ENCODE peak calls at places on chromosomes 12 and 14, in nine cellular contexts. One of them, this sample, is unnamed.

GRCh38 chr12:47849261-47849660 is 29.6 kb upstream of the HDAC7 start:
- ATAC-seq in K562: peak
- ATAC-seq in T-helper 17 cell: no peak
- ATAC-seq in activated CD8-positive, alpha-beta memory T cell treated with anti-CD3 and anti-CD28 coated beads, Interleukin-2, amount 10 ng/mL, durations not matched to agents 7 days and 5 days: no peak
- ATAC-seq in activated naive CD4-positive, alpha-beta T cell treated with anti-CD3 and anti-CD28 coated beads, Interleukin-2, amount 50 U/mL, for 72 hours: no peak
- ATAC-seq in activated CD4-positive, CD25-positive, alpha-beta regulatory T cell treated with anti-CD3 and anti-CD28 coated beads, Interleukin-2, amount 50 U/mL, for 24 hours: no peak
- ATAC-seq in left colon: no peak
- ATAC-seq in left cardiac atrium: no peak
- ATAC-seq in body of pancreas: no peak
- ATAC-seq in this sample: no peak

GRCh38 chr12:122887817-122888212 is 8.1 kb downstream of the VPS37B start:
- ATAC-seq in K562: peak
- ATAC-seq in T-helper 17 cell: peak
- ATAC-seq in activated CD8-positive, alpha-beta memory T cell treated with anti-CD3 and anti-CD28 coated beads, Interleukin-2, amount 10 ng/mL, durations not matched to agents 7 days and 5 days: peak
- ATAC-seq in activated naive CD4-positive, alpha-beta T cell treated with anti-CD3 and anti-CD28 coated beads, Interleukin-2, amount 50 U/mL, for 72 hours: no peak
- ATAC-seq in activated CD4-positive, CD25-positive, alpha-beta regulatory T cell treated with anti-CD3 and anti-CD28 coated beads, Interleukin-2, amount 50 U/mL, for 24 hours: peak
- ATAC-seq in left colon: peak
- ATAC-seq in left cardiac atrium: no peak
- ATAC-seq in body of pancreas: no peak
- ATAC-seq in this sample: no peak

GRCh38 chr14:24889843-24890242 is 160.1 kb downstream of the STXBP6 start:
- ATAC-seq in K562: no peak
- ATAC-seq in T-helper 17 cell: no peak
- ATAC-seq in activated CD8-positive, alpha-beta memory T cell treated with anti-CD3 and anti-CD28 coated beads, Interleukin-2, amount 10 ng/mL, durations not matched to agents 7 days and 5 days: no peak
- ATAC-seq in activated naive CD4-positive, alpha-beta T cell treated with anti-CD3 and anti-CD28 coated beads, Interleukin-2, amount 50 U/mL, for 72 hours: no peak
- ATAC-seq in activated CD4-positive, CD25-positive, alpha-beta regulatory T cell treated with anti-CD3 and anti-CD28 coated beads, Interleukin-2, amount 50 U/mL, for 24 hours: no peak
- ATAC-seq in left colon: no peak
- ATAC-seq in left cardiac atrium: no peak
- ATAC-seq in body of pancreas: no peak
- ATAC-seq in this sample: peak

GRCh38 chr14:95258754-95259593 is 60.7 kb downstream of the CLMN start:
- ATAC-seq in K562: no peak
- ATAC-seq in T-helper 17 cell: no peak
- ATAC-seq in activated CD8-positive, alpha-beta memory T cell treated with anti-CD3 and anti-CD28 coated beads, Interleukin-2, amount 10 ng/mL, durations not matched to agents 7 days and 5 days: no peak
- ATAC-seq in activated naive CD4-positive, alpha-beta T cell treated with anti-CD3 and anti-CD28 coated beads, Interleukin-2, amount 50 U/mL, for 72 hours: no peak
- ATAC-seq in activated CD4-positive, CD25-positive, alpha-beta regulatory T cell treated with anti-CD3 and anti-CD28 coated beads, Interleukin-2, amount 50 U/mL, for 24 hours: no peak
- ATAC-seq in left colon: no peak
- ATAC-seq in left cardiac atrium: no peak
- ATAC-seq in body of pancreas: no peak
- ATAC-seq in this sample: no peak

GRCh38 chr14:105989746-105990302 is 463.4 kb downstream of the TMEM121 start:
- ATAC-seq in K562: no peak
- ATAC-seq in T-helper 17 cell: peak
- ATAC-seq in activated CD8-positive, alpha-beta memory T cell treated with anti-CD3 and anti-CD28 coated beads, Interleukin-2, amount 10 ng/mL, durations not matched to agents 7 days and 5 days: peak
- ATAC-seq in activated naive CD4-positive, alpha-beta T cell treated with anti-CD3 and anti-CD28 coated beads, Interleukin-2, amount 50 U/mL, for 72 hours: peak
- ATAC-seq in activated CD4-positive, CD25-positive, alpha-beta regulatory T cell treated with anti-CD3 and anti-CD28 coated beads, Interleukin-2, amount 50 U/mL, for 24 hours: peak
- ATAC-seq in left colon: no peak
- ATAC-seq in left cardiac atrium: no peak
- ATAC-seq in body of pancreas: no peak
- ATAC-seq in this sample: no peak

GRCh38 chr12:79618848-79619404 is 71.8 kb downstream of the PAWR start:
- ATAC-seq in K562: no peak
- ATAC-seq in T-helper 17 cell: no peak
- ATAC-seq in activated CD8-positive, alpha-beta memory T cell treated with anti-CD3 and anti-CD28 coated beads, Interleukin-2, amount 10 ng/mL, durations not matched to agents 7 days and 5 days: no peak
- ATAC-seq in activated naive CD4-positive, alpha-beta T cell treated with anti-CD3 and anti-CD28 coated beads, Interleukin-2, amount 50 U/mL, for 72 hours: no peak
- ATAC-seq in activated CD4-positive, CD25-positive, alpha-beta regulatory T cell treated with anti-CD3 and anti-CD28 coated beads, Interleukin-2, amount 50 U/mL, for 24 hours: no peak
- ATAC-seq in left colon: no peak
- ATAC-seq in left cardiac atrium: no peak
- ATAC-seq in body of pancreas: no peak
- ATAC-seq in this sample: no peak

GRCh38 chr14:36556811-36557433 is 25.5 kb downstream of the NKX2-8 start:
- ATAC-seq in K562: peak
- ATAC-seq in T-helper 17 cell: no peak
- ATAC-seq in activated CD8-positive, alpha-beta memory T cell treated with anti-CD3 and anti-CD28 coated beads, Interleukin-2, amount 10 ng/mL, durations not matched to agents 7 days and 5 days: no peak
- ATAC-seq in activated naive CD4-positive, alpha-beta T cell treated with anti-CD3 and anti-CD28 coated beads, Interleukin-2, amount 50 U/mL, for 72 hours: peak
- ATAC-seq in activated CD4-positive, CD25-positive, alpha-beta regulatory T cell treated with anti-CD3 and anti-CD28 coated beads, Interleukin-2, amount 50 U/mL, for 24 hours: no peak
- ATAC-seq in left colon: peak
- ATAC-seq in left cardiac atrium: no peak
- ATAC-seq in body of pancreas: peak
- ATAC-seq in this sample: no peak

GRCh38 chr12:123916729-123917128 is 55.9 kb downstream of the CCDC92 start:
- ATAC-seq in K562: no peak
- ATAC-seq in T-helper 17 cell: no peak
- ATAC-seq in activated CD8-positive, alpha-beta memory T cell treated with anti-CD3 and anti-CD28 coated beads, Interleukin-2, amount 10 ng/mL, durations not matched to agents 7 days and 5 days: peak
- ATAC-seq in activated naive CD4-positive, alpha-beta T cell treated with anti-CD3 and anti-CD28 coated beads, Interleukin-2, amount 50 U/mL, for 72 hours: peak
- ATAC-seq in activated CD4-positive, CD25-positive, alpha-beta regulatory T cell treated with anti-CD3 and anti-CD28 coated beads, Interleukin-2, amount 50 U/mL, for 24 hours: peak
- ATAC-seq in left colon: no peak
- ATAC-seq in left cardiac atrium: no peak
- ATAC-seq in body of pancreas: no peak
- ATAC-seq in this sample: no peak

GRCh38 chr12:64268409-64268808 is 46.3 kb upstream of the KICS2 start:
- ATAC-seq in K562: no peak
- ATAC-seq in T-helper 17 cell: no peak
- ATAC-seq in activated CD8-positive, alpha-beta memory T cell treated with anti-CD3 and anti-CD28 coated beads, Interleukin-2, amount 10 ng/mL, durations not matched to agents 7 days and 5 days: no peak
- ATAC-seq in activated naive CD4-positive, alpha-beta T cell treated with anti-CD3 and anti-CD28 coated beads, Interleukin-2, amount 50 U/mL, for 72 hours: no peak
- ATAC-seq in activated CD4-positive, CD25-positive, alpha-beta regulatory T cell treated with anti-CD3 and anti-CD28 coated beads, Interleukin-2, amount 50 U/mL, for 24 hours: no peak
- ATAC-seq in left colon: no peak
- ATAC-seq in left cardiac atrium: no peak
- ATAC-seq in body of pancreas: no peak
- ATAC-seq in this sample: no peak

GRCh38 chr14:65860956-65861631 is 448.6 kb downstream of the FUT8 start:
- ATAC-seq in K562: no peak
- ATAC-seq in T-helper 17 cell: peak
- ATAC-seq in activated CD8-positive, alpha-beta memory T cell treated with anti-CD3 and anti-CD28 coated beads, Interleukin-2, amount 10 ng/mL, durations not matched to agents 7 days and 5 days: peak
- ATAC-seq in activated naive CD4-positive, alpha-beta T cell treated with anti-CD3 and anti-CD28 coated beads, Interleukin-2, amount 50 U/mL, for 72 hours: no peak
- ATAC-seq in activated CD4-positive, CD25-positive, alpha-beta regulatory T cell treated with anti-CD3 and anti-CD28 coated beads, Interleukin-2, amount 50 U/mL, for 24 hours: no peak
- ATAC-seq in left colon: no peak
- ATAC-seq in left cardiac atrium: no peak
- ATAC-seq in body of pancreas: no peak
- ATAC-seq in this sample: no peak

GRCh38 chr12:57224973-57225679 is 4.4 kb upstream of the SHMT2 start:
- ATAC-seq in K562: no peak
- ATAC-seq in T-helper 17 cell: peak
- ATAC-seq in activated CD8-positive, alpha-beta memory T cell treated with anti-CD3 and anti-CD28 coated beads, Interleukin-2, amount 10 ng/mL, durations not matched to agents 7 days and 5 days: peak
- ATAC-seq in activated naive CD4-positive, alpha-beta T cell treated with anti-CD3 and anti-CD28 coated beads, Interleukin-2, amount 50 U/mL, for 72 hours: peak
- ATAC-seq in activated CD4-positive, CD25-positive, alpha-beta regulatory T cell treated with anti-CD3 and anti-CD28 coated beads, Interleukin-2, amount 50 U/mL, for 24 hours: peak
- ATAC-seq in left colon: peak
- ATAC-seq in left cardiac atrium: peak
- ATAC-seq in body of pancreas: peak
- ATAC-seq in this sample: peak